ENCODE peak calls at places on chromosomes 7 and 10, in four cellular contexts. K is mesenchymal stem cell, O is H9, F is neuronal stem cell. Q is an unnamed sample.

GRCh38 chr7:3042861-3043489 is 692 bp downstream of the CARD11 start:
- DNase-seq in K (no peak), F (no peak), O (peak; percentile 45), Q (no peak)

GRCh38 chr7:44408596-44408995 is 81.9 kb downstream of the NUDCD3 start:
- DNase-seq in F (no peak), O (peak; percentile 42), K (no peak), Q (no peak)

GRCh38 chr10:28661035-28661434 is 16.3 kb upstream of the BAMBI start:
- DNase-seq in K (peak; percentile 78), O (no peak), F (no peak), Q (no peak)

GRCh38 chr7:45196374-45196773 is 38.8 kb downstream of the RAMP3 start:
- DNase-seq in O (no peak), F (no peak), K (no peak), Q (no peak)

GRCh38 chr7:150945853-150946825 is 32.0 kb downstream of the KCNH2 start:
- DNase-seq in K (no peak), F (no peak), O (peak; percentile 33), Q (no peak)

GRCh38 chr10:124601431-124602120 is 140.0 kb downstream of the LHPP start:
- DNase-seq in K (no peak), O (no peak), F (no peak), Q (no peak)

GRCh38 chr7:65239324-65239706 is 134.3 kb upstream of the ZNF92 start:
- DNase-seq in O (no peak), K (no peak), F (no peak), Q (no peak)

GRCh38 chr7:31067491-31067890 is 15.4 kb downstream of the ADCYAP1R1 start:
- DNase-seq in F (no peak), O (no peak), K (no peak), Q (no peak)

GRCh38 chr7:34011017-34011680 is 105.8 kb downstream of the BMPER start:
- DNase-seq in F (no peak), O (no peak), K (peak; percentile 28), Q (no peak)

GRCh38 chr10:109894516-109894915 is 28.8 kb downstream of the XPNPEP1 start:
- DNase-seq in F (no peak), K (peak; percentile 36), O (peak; percentile 24), Q (no peak)

GRCh38 chr10:47165711-47166404 is 134.1 kb upstream of the GDF10 start:
- DNase-seq in F (no peak), O (peak; percentile 17), K (no peak), Q (no peak)

GRCh38 chr7:38178004-38178694 is at the start of gene STARD3NL:
- DNase-seq in F (peak; percentile 100), K (peak; percentile 100), O (peak; percentile 100), Q (peak; percentile 90)

GRCh38 chr10:43362191-43362839 is 9.1 kb upstream of the FXYD4 start:
- DNase-seq in O (peak; percentile 99), K (peak; percentile 88), F (peak; percentile 91), Q (peak; percentile 86)

GRCh38 chr10:72611783-72612182 is 14.1 kb downstream of the MICU1 start:
- DNase-seq in F (no peak), K (peak; percentile 8), O (no peak), Q (no peak)

GRCh38 chr10:4648968-4649367 is 177.0 kb upstream of the AKR1E2 start:
- DNase-seq in O (no peak), K (no peak), F (no peak), Q (no peak)

GRCh38 chr10:77283326-77283725 is 354.3 kb downstream of the KCNMA1 start:
- DNase-seq in O (no peak), F (no peak), K (peak; percentile 17), Q (no peak)

GRCh38 chr7:134140889-134141867 is 14.0 kb downstream of the LRGUK start:
- DNase-seq in F (peak; percentile 36), O (peak; percentile 88), K (peak; percentile 54), Q (peak; percentile 92)

GRCh38 chr7:48300301-48300700 is 129.0 kb downstream of the ABCA13 start:
- DNase-seq in F (no peak), K (no peak), O (peak; percentile 56), Q (no peak)

GRCh38 chr10:111921821-111922220 is 261.7 kb downstream of the GPAM start:
- DNase-seq in K (no peak), O (no peak), F (no peak), Q (no peak)

GRCh38 chr7:137146552-137146961 is 197.0 kb downstream of the PTN start:
- DNase-seq in K (peak; percentile 76), F (no peak), O (no peak), Q (no peak)

GRCh38 chr10:52502237-52502636 is 188.2 kb downstream of the DKK1 start:
- DNase-seq in F (no peak), O (no peak), K (no peak), Q (no peak)

GRCh38 chr10:68345621-68346020 is 12.9 kb upstream of the PBLD start:
- DNase-seq in K (no peak), F (no peak), O (no peak), Q (no peak)

GRCh38 chr10:79579361-79579760 is 19.2 kb upstream of the SFTPA2 start:
- DNase-seq in O (no peak), K (no peak), F (no peak), Q (no peak)

GRCh38 chr10:69742356-69742695 is 59.4 kb upstream of the COL13A1 start:
- DNase-seq in F (no peak), K (peak; percentile 30), O (no peak), Q (no peak)

GRCh38 chr7:50303082-50303893 is 1.2 kb upstream of the IKZF1 start:
- DNase-seq in F (no peak), O (peak; percentile 60), K (no peak), Q (peak; percentile 63)

GRCh38 chr10:28763471-28763870 is 86.2 kb downstream of the BAMBI start:
- DNase-seq in K (no peak), F (peak; percentile 38), O (no peak), Q (no peak)

GRCh38 chr10:35643976-35644799 is 2.1 kb upstream of the FZD8 start:
- DNase-seq in O (peak; percentile 36), K (peak; percentile 18), F (no peak), Q (no peak)

GRCh38 chr10:106959521-106959920 is 205.0 kb downstream of the SORCS1 start:
- DNase-seq in K (no peak), O (no peak), F (no peak), Q (no peak)

GRCh38 chr10:78544447-78545085 is 510.9 kb downstream of the RPS24 start:
- DNase-seq in K (no peak), F (no peak), O (no peak), Q (no peak)

GRCh38 chr7:107958764-107959526 is 44.0 kb downstream of the LAMB1 start:
- DNase-seq in F (no peak), O (no peak), K (peak; percentile 91), Q (no peak)

GRCh38 chr10:101140950-101141621 is 10.0 kb downstream of the TLX1 start:
- DNase-seq in K (no peak), F (no peak), O (no peak), Q (no peak)

GRCh38 chr10:103147645-103148044 is 45.4 kb downstream of the NT5C2 start:
- DNase-seq in F (no peak), K (no peak), O (no peak), Q (no peak)

GRCh38 chr10:103141950-103142349 is 51.1 kb downstream of the NT5C2 start:
- DNase-seq in O (no peak), F (no peak), K (no peak), Q (no peak)

GRCh38 chr10:103145860-103146466 is 47.1 kb downstream of the NT5C2 start:
- DNase-seq in O (no peak), F (no peak), K (peak; percentile 85), Q (no peak)

GRCh38 chr10:103144086-103144485 is 49.0 kb downstream of the NT5C2 start:
- DNase-seq in K (no peak), O (no peak), F (no peak), Q (no peak)

DNA sequence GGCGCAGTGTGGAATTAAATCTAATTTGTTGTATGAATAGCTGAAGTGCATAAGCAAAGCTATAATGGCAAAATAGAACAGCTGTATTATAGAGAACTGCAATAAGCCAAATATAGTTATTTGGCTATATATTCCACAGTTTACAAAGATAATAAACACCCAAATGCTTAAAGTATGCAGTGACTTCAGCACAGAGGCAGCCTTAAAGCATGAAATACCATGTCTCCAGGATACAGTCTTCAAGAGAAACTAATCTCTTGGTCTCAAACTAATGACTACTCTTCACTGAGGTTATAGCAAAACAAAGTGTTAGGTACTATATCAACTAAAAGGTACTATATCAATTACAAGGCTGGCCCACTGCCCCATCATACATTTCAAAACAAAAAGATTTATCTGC is 48.0 kb downstream of the NT5C2 start:
- DNase-seq in K (peak; percentile 42), O (no peak), F (no peak), Q (no peak)
- H2BK5ac ChIP-seq in K (no peak overlapping the region), O (no peak overlapping the region), F (no peak overlapping the region), Q (no peak overlapping the region)

GRCh38 chr7:27103489-27104226 is 1.2 kb upstream of the HOXA2 start:
- DNase-seq in K (peak; percentile 37), F (no peak), O (no peak), Q (no peak)
- H2BK5ac ChIP-seq in K (peak overlapping the region; percentile 84), F (no peak overlapping the region), O (no peak overlapping the region), Q (no peak overlapping the region)

DNA sequence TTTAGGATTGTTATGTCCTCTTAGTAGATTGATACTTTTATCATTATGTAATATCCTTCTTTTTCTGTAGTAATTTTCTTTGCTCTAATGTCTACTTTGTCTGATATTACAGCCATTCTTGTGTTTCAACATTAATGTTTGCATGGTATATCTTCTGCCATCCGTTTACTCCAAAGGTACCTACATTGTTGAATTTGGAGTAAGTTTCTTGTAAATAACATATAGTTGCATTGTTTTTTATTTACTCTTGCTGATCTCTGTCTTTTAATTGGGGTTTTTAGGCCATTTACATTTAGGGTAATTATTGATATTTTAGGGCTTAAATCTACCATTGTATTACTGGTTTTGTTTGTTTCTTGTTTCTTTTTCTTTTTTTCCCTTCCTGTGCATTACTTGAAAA is 100.1 kb downstream of the STK31 start:
- DNase-seq in O (no peak), F (no peak), K (no peak), Q (no peak)
- H2BK5ac ChIP-seq in O (no peak overlapping the region), F (no peak overlapping the region), K (no peak overlapping the region), Q (no peak overlapping the region)

GRCh38 chr7:46259947-46260346 is 338.9 kb upstream of the IGFBP3 start:
- DNase-seq in K (peak; percentile 3), O (no peak), F (no peak), Q (no peak)

GRCh38 chr7:46253500-46253899 is 332.4 kb upstream of the IGFBP3 start:
- DNase-seq in O (no peak), F (no peak), K (no peak), Q (no peak)

GRCh38 chr7:46257766-46258448 is 336.8 kb upstream of the IGFBP3 start:
- DNase-seq in F (no peak), K (peak; percentile 65), O (no peak), Q (no peak)

DNA sequence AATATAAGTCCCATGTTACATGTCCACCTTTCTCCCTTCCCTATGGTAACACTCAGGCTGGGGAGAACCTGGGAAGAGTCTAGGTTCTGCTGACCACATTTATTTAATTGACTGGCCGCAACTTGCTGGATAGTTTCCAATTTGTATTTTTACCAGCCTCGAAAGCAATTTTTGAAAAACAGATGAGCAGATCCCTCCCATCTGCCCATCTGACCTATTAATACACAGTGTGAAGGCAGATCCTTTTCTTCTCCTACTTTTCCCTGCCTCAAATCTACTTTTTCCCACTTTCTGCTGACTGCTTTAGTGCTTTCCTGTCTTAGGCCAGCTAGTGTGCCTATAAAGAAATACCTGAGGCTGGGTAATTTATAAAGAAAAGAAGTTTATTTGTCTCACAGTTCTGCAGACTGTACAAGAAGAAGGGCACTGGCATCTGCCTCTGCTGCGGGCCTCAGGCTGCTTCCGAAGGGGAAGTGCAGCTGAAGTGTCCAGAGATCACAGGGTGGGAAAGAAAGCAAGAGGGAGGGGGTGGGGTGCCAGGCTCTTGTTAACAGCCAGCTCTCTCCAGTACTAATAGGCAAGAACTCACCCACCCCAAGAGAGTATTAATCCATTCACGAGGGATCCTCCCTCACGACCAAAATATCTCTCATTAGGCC is 335.9 kb upstream of the IGFBP3 start:
- DNase-seq in O (no peak), F (no peak), K (peak; percentile 31), Q (no peak)
- H2BK5ac ChIP-seq in O (no peak overlapping the region), F (no peak overlapping the region), K (no peak overlapping the region), Q (no peak overlapping the region)

Q was measured in H1.